ENCODE peak calls at places on chromosome 16, in six cellular contexts. One of them, this sample, is unnamed.

GRCh38 chr16:66278604-66279262 is 87.8 kb upstream of the CDH5 start:
- DNase-seq in stimulated activated CD4-positive, alpha-beta T cell treated with anti-CD3 and anti-CD28 coated beads, Interleukin-2, amount 100 ng/mL, for 48 hours: no peak
- DNase-seq in left colon: no peak
- DNase-seq in tibial nerve: no peak
- DNase-seq in astrocyte of the hippocampus: no peak
- DNase-seq in colonic mucosa: no peak
- DNase-seq in this sample: no peak

GRCh38 chr16:2860826-2861567 is 3.0 kb upstream of the PRSS22 start:
- DNase-seq in tibial nerve: no peak
- DNase-seq in colonic mucosa: no peak
- DNase-seq in astrocyte of the hippocampus: peak
- DNase-seq in left colon: no peak
- DNase-seq in stimulated activated CD4-positive, alpha-beta T cell treated with anti-CD3 and anti-CD28 coated beads, Interleukin-2, amount 100 ng/mL, for 48 hours: no peak
- DNase-seq in this sample: no peak

GRCh38 chr16:89924298-89924924 is 1.3 kb downstream of the TUBB3 start:
- DNase-seq in colonic mucosa: no peak
- DNase-seq in stimulated activated CD4-positive, alpha-beta T cell treated with anti-CD3 and anti-CD28 coated beads, Interleukin-2, amount 100 ng/mL, for 48 hours: no peak
- DNase-seq in left colon: no peak
- DNase-seq in tibial nerve: no peak
- DNase-seq in astrocyte of the hippocampus: peak
- DNase-seq in this sample: no peak

GRCh38 chr16:64782484-64782883 is 339.4 kb downstream of the CDH11 start:
- DNase-seq in tibial nerve: no peak
- DNase-seq in stimulated activated CD4-positive, alpha-beta T cell treated with anti-CD3 and anti-CD28 coated beads, Interleukin-2, amount 100 ng/mL, for 48 hours: no peak
- DNase-seq in left colon: no peak
- DNase-seq in colonic mucosa: no peak
- DNase-seq in astrocyte of the hippocampus: no peak
- DNase-seq in this sample: no peak

GRCh38 chr16:1906052-1906845 is 12.0 kb downstream of the HS3ST6 start:
- DNase-seq in left colon: no peak
- DNase-seq in tibial nerve: no peak
- DNase-seq in stimulated activated CD4-positive, alpha-beta T cell treated with anti-CD3 and anti-CD28 coated beads, Interleukin-2, amount 100 ng/mL, for 48 hours: no peak
- DNase-seq in astrocyte of the hippocampus: no peak
- DNase-seq in colonic mucosa: no peak
- DNase-seq in this sample: no peak

GRCh38 chr16:48609453-48610023 is 442 bp downstream of the N4BP1 start:
- DNase-seq in astrocyte of the hippocampus: peak
- DNase-seq in colonic mucosa: peak
- DNase-seq in stimulated activated CD4-positive, alpha-beta T cell treated with anti-CD3 and anti-CD28 coated beads, Interleukin-2, amount 100 ng/mL, for 48 hours: peak
- DNase-seq in tibial nerve: no peak
- DNase-seq in left colon: peak
- DNase-seq in this sample: no peak

GRCh38 chr16:20906871-20907255 is 6.3 kb downstream of the LYRM1 start:
- DNase-seq in tibial nerve: no peak
- DNase-seq in left colon: no peak
- DNase-seq in astrocyte of the hippocampus: no peak
- DNase-seq in colonic mucosa: no peak
- DNase-seq in stimulated activated CD4-positive, alpha-beta T cell treated with anti-CD3 and anti-CD28 coated beads, Interleukin-2, amount 100 ng/mL, for 48 hours: no peak
- DNase-seq in this sample: no peak

GRCh38 chr16:68445458-68445857 is 2.9 kb downstream of the SMPD3 start:
- DNase-seq in astrocyte of the hippocampus: no peak
- DNase-seq in stimulated activated CD4-positive, alpha-beta T cell treated with anti-CD3 and anti-CD28 coated beads, Interleukin-2, amount 100 ng/mL, for 48 hours: peak
- DNase-seq in colonic mucosa: peak
- DNase-seq in left colon: peak
- DNase-seq in tibial nerve: peak
- DNase-seq in this sample: no peak

GRCh38 chr16:86882586-86883280 is 304.4 kb downstream of the FOXL1 start:
- DNase-seq in tibial nerve: no peak
- DNase-seq in stimulated activated CD4-positive, alpha-beta T cell treated with anti-CD3 and anti-CD28 coated beads, Interleukin-2, amount 100 ng/mL, for 48 hours: no peak
- DNase-seq in colonic mucosa: no peak
- DNase-seq in astrocyte of the hippocampus: peak
- DNase-seq in left colon: no peak
- DNase-seq in this sample: no peak

GRCh38 chr16:85752511-85753420 is 1.9 kb upstream of the C16orf74 start:
- DNase-seq in astrocyte of the hippocampus: peak
- DNase-seq in colonic mucosa: no peak
- DNase-seq in left colon: peak
- DNase-seq in tibial nerve: no peak
- DNase-seq in stimulated activated CD4-positive, alpha-beta T cell treated with anti-CD3 and anti-CD28 coated beads, Interleukin-2, amount 100 ng/mL, for 48 hours: no peak
- DNase-seq in this sample: no peak

GRCh38 chr16:9123871-9124270 is 32.4 kb downstream of the HAPSTR1 start:
- DNase-seq in colonic mucosa: peak
- DNase-seq in tibial nerve: no peak
- DNase-seq in astrocyte of the hippocampus: no peak
- DNase-seq in stimulated activated CD4-positive, alpha-beta T cell treated with anti-CD3 and anti-CD28 coated beads, Interleukin-2, amount 100 ng/mL, for 48 hours: no peak
- DNase-seq in left colon: peak
- DNase-seq in this sample: no peak

GRCh38 chr16:1210461-1210860 is 14.6 kb downstream of the TPSG1 start:
- DNase-seq in astrocyte of the hippocampus: no peak
- DNase-seq in colonic mucosa: no peak
- DNase-seq in tibial nerve: no peak
- DNase-seq in left colon: no peak
- DNase-seq in stimulated activated CD4-positive, alpha-beta T cell treated with anti-CD3 and anti-CD28 coated beads, Interleukin-2, amount 100 ng/mL, for 48 hours: no peak
- DNase-seq in this sample: no peak

GRCh38 chr16:81437860-81438259 is 6.7 kb upstream of the CMIP start:
- DNase-seq in colonic mucosa: no peak
- DNase-seq in stimulated activated CD4-positive, alpha-beta T cell treated with anti-CD3 and anti-CD28 coated beads, Interleukin-2, amount 100 ng/mL, for 48 hours: no peak
- DNase-seq in tibial nerve: no peak
- DNase-seq in astrocyte of the hippocampus: no peak
- DNase-seq in left colon: no peak
- DNase-seq in this sample: no peak

GRCh38 chr16:51161440-51162195 is 10.5 kb upstream of the SALL1 start:
- DNase-seq in tibial nerve: no peak
- DNase-seq in left colon: no peak
- DNase-seq in astrocyte of the hippocampus: peak
- DNase-seq in stimulated activated CD4-positive, alpha-beta T cell treated with anti-CD3 and anti-CD28 coated beads, Interleukin-2, amount 100 ng/mL, for 48 hours: no peak
- DNase-seq in colonic mucosa: no peak
- DNase-seq in this sample: no peak

GRCh38 chr16:75957870-75958269 is 231.6 kb upstream of the CPHXL start:
- DNase-seq in colonic mucosa: no peak
- DNase-seq in astrocyte of the hippocampus: no peak
- DNase-seq in stimulated activated CD4-positive, alpha-beta T cell treated with anti-CD3 and anti-CD28 coated beads, Interleukin-2, amount 100 ng/mL, for 48 hours: no peak
- DNase-seq in tibial nerve: no peak
- DNase-seq in left colon: no peak
- DNase-seq in this sample: no peak

GRCh38 chr16:74999683-75000480 is 1.1 kb downstream of the ZNRF1 start:
- DNase-seq in left colon: peak
- DNase-seq in colonic mucosa: peak
- DNase-seq in stimulated activated CD4-positive, alpha-beta T cell treated with anti-CD3 and anti-CD28 coated beads, Interleukin-2, amount 100 ng/mL, for 48 hours: no peak
- DNase-seq in tibial nerve: no peak
- DNase-seq in astrocyte of the hippocampus: peak
- DNase-seq in this sample: no peak

GRCh38 chr16:66263973-66264310 is 102.5 kb upstream of the CDH5 start:
- DNase-seq in colonic mucosa: no peak
- DNase-seq in left colon: no peak
- DNase-seq in astrocyte of the hippocampus: no peak
- DNase-seq in tibial nerve: no peak
- DNase-seq in stimulated activated CD4-positive, alpha-beta T cell treated with anti-CD3 and anti-CD28 coated beads, Interleukin-2, amount 100 ng/mL, for 48 hours: no peak
- DNase-seq in this sample: no peak

GRCh38 chr16:907819-908218 is 63.0 kb downstream of the LMF1 start:
- DNase-seq in astrocyte of the hippocampus: no peak
- DNase-seq in colonic mucosa: no peak
- DNase-seq in left colon: no peak
- DNase-seq in stimulated activated CD4-positive, alpha-beta T cell treated with anti-CD3 and anti-CD28 coated beads, Interleukin-2, amount 100 ng/mL, for 48 hours: no peak
- DNase-seq in tibial nerve: no peak
- DNase-seq in this sample: no peak

GRCh38 chr16:69318911-69319289 is 7.8 kb downstream of the VPS4A start:
- DNase-seq in left colon: no peak
- DNase-seq in colonic mucosa: no peak
- DNase-seq in stimulated activated CD4-positive, alpha-beta T cell treated with anti-CD3 and anti-CD28 coated beads, Interleukin-2, amount 100 ng/mL, for 48 hours: no peak
- DNase-seq in tibial nerve: no peak
- DNase-seq in astrocyte of the hippocampus: no peak
- DNase-seq in this sample: no peak